ENCODE peak calls at places on chromosomes 12 and 14, in seven cellular contexts. V is neuronal stem cell, N is iris pigment epithelial cell, B is fibroblast of mammary gland, F is ACHN, R is GM12891, D is germinal center. Q is an unnamed sample.
A peak's percentile ranks its signal among the peaks of the same experiment; 100 is the strongest.

GRCh38 chr14:98953544-98954346 is 318.3 kb downstream of the BCL11B start:
- DNase-seq in V (no peak), N (peak; percentile 23), B (peak; percentile 82), F (no peak), R (no peak), D (no peak), Q (no peak)

GRCh38 chr14:105205718-105206208 is 24.7 kb upstream of the NUDT14 start:
- DNase-seq in V (no peak), N (no peak), B (no peak), F (peak; percentile 16), R (no peak), D (no peak), Q (no peak)

GRCh38 chr12:7129647-7130536 is at the start of gene CLSTN3:
- DNase-seq in V (peak; percentile 83), N (peak; percentile 72), B (peak; percentile 72), F (peak; percentile 85), R (peak; percentile 99), D (peak; percentile 100), Q (peak; percentile 68)

GRCh38 chr14:69879175-69880047 is at the start of gene SMOC1:
- DNase-seq in V (peak; percentile 81), N (peak; percentile 88), B (peak; percentile 76), F (peak; percentile 5), R (peak; percentile 35), D (peak; percentile 40), Q (peak; percentile 79)

GRCh38 chr12:10160659-10161386 is 11.1 kb downstream of the OLR1 start:
- DNase-seq in V (no peak), N (no peak), B (no peak), F (no peak), R (no peak), D (no peak), Q (no peak)

GRCh38 chr12:12748051-12748450 is 30.9 kb downstream of the CDKN1B start:
- DNase-seq in V (no peak), N (no peak), B (no peak), F (no peak), R (no peak), D (no peak), Q (no peak)

GRCh38 chr12:86331012-86331411 is 74.8 kb upstream of the MGAT4C start:
- DNase-seq in V (no peak), N (no peak), B (no peak), F (no peak), R (no peak), D (no peak), Q (no peak)

GRCh38 chr12:13452955-13453570 is 256.5 kb downstream of the EMP1 start:
- DNase-seq in V (no peak), N (no peak), B (no peak), F (no peak), R (no peak), D (no peak), Q (no peak)

GRCh38 chr14:105914738-105915385 is 388.5 kb downstream of the TMEM121 start:
- DNase-seq in V (no peak), N (no peak), B (no peak), F (no peak), R (no peak), D (no peak), Q (no peak)

GRCh38 chr12:23098110-23099049 is 473.4 kb downstream of the ETNK1 start:
- DNase-seq in V (no peak), N (no peak), B (peak; percentile 79), F (no peak), R (no peak), D (no peak), Q (no peak)

GRCh38 chr14:104084251-104085002 is 1.1 kb upstream of the ASPG start:
- DNase-seq in V (no peak), N (peak; percentile 31), B (no peak), F (no peak), R (no peak), D (no peak), Q (no peak)

Q was measured in IMR-90.